ENCODE peak calls at places on chromosomes 11 and 22, in six cellular contexts. S is dermis blood vessel endothelial cell; R is SW 1271; W is activated CD4-positive, alpha-beta T cell treated with anti-CD3 and anti-CD28 coated beads for 4 hours; O is AG08395; I is NCI-H774. Z is an unnamed sample.
A peak's percentile ranks its signal among the peaks of the same experiment; 100 is the strongest.

GRCh38 chr11:27293500-27294417 is 69.3 kb downstream of the CCDC34 start:
- DNase-seq in I (no peak), O (no peak), R (no peak), W (no peak), S (no peak), Z (peak; percentile 55)

GRCh38 chr11:123581651-123582399 is 72.6 kb downstream of the SCN3B start:
- DNase-seq in R (no peak), I (no peak), O (no peak), W (no peak), S (no peak), Z (no peak)

GRCh38 chr11:73680687-73681086 is 34.3 kb downstream of the PLEKHB1 start:
- DNase-seq in W (no peak), O (no peak), S (no peak), R (no peak), I (no peak), Z (no peak)

GRCh38 chr11:125494987-125495725 is 909 bp downstream of the FEZ1 start:
- DNase-seq in W (no peak), S (peak; percentile 45), R (no peak), O (peak; percentile 54), I (no peak), Z (no peak)

GRCh38 chr11:67265633-67266423 is 445 bp upstream of the GRK2 start:
- DNase-seq in R (no peak), W (peak; percentile 75), S (peak; percentile 77), I (peak; percentile 73), O (peak; percentile 89), Z (no peak)

GRCh38 chr22:39534092-39534506 is 1.6 kb upstream of the RPS19BP1 start:
- DNase-seq in R (no peak), W (no peak), O (no peak), I (no peak), S (no peak), Z (no peak)

GRCh38 chr11:115784796-115785521 is 280.7 kb upstream of the CADM1 start:
- DNase-seq in O (no peak), I (peak; percentile 50), W (no peak), R (no peak), S (no peak), Z (no peak)

GRCh38 chr11:65454696-65455456 is 32.3 kb downstream of the NEAT1 start:
- DNase-seq in I (peak; percentile 83), R (peak; percentile 52), W (peak; percentile 74), O (peak; percentile 96), S (peak; percentile 89), Z (peak; percentile 53)

GRCh38 chr11:103436131-103436770 is 327.0 kb downstream of the DYNC2H1 start:
- DNase-seq in S (no peak), I (no peak), R (no peak), W (no peak), O (no peak), Z (no peak)

GRCh38 chr11:64472593-64473455 is 113.9 kb downstream of the RPS6KA4 start:
- DNase-seq in I (no peak), S (no peak), W (no peak), O (no peak), R (no peak), Z (no peak)

GRCh38 chr11:135073870-135074269 is 661.8 kb upstream of the B3GAT1 start:
- DNase-seq in W (no peak), O (no peak), R (no peak), S (no peak), I (no peak), Z (no peak)

GRCh38 chr11:92663539-92663938 is 305.9 kb upstream of the MTNR1B start:
- DNase-seq in R (no peak), I (no peak), O (no peak), S (no peak), W (no peak), Z (no peak)

GRCh38 chr22:21641417-21641794 is 696 bp upstream of the SDF2L1 start:
- DNase-seq in R (no peak), S (peak; percentile 79), I (peak; percentile 30), W (no peak), O (peak; percentile 64), Z (peak; percentile 51)

GRCh38 chr11:95849087-95849825 is 59.0 kb downstream of the CEP57 start:
- DNase-seq in S (peak; percentile 84), O (peak; percentile 59), I (no peak), W (peak; percentile 35), R (peak; percentile 37), Z (peak; percentile 82)

GRCh38 chr11:117498791-117499190 is 171.1 kb downstream of the CEP164 start:
- DNase-seq in W (no peak), R (no peak), O (no peak), S (no peak), I (peak; percentile 93), Z (no peak)

GRCh38 chr11:64207247-64208085 is 945 bp downstream of the FERMT3 start:
- DNase-seq in I (no peak), W (peak; percentile 79), R (no peak), S (peak; percentile 67), O (peak; percentile 83), Z (peak; percentile 73)

Z was measured in HFFc6.